ENCODE peak calls at places on chromosome 13, in seven cellular contexts. One of them, this sample, is unnamed. For H3K4me1, the result is how much of the 10 kb centered on the place peaks cover.

GRCh38 chr13:75761373-75761772 is 125.2 kb downstream of the LMO7 start:
- DNase-seq in ascending aorta: no peak
- DNase-seq in CD8-positive, alpha-beta T cell: no peak
- DNase-seq in NT2/D1: no peak
- DNase-seq in tibial artery: no peak
- DNase-seq in left lung: no peak
- DNase-seq in SJSA1: no peak
- DNase-seq in this sample: no peak

GRCh38 chr13:113083402-113084061 is 22.1 kb upstream of the F7 start:
- DNase-seq in CD8-positive, alpha-beta T cell: no peak
- DNase-seq in left lung: peak
- DNase-seq in SJSA1: no peak
- DNase-seq in tibial artery: no peak
- DNase-seq in NT2/D1: no peak
- DNase-seq in ascending aorta: no peak
- DNase-seq in this sample: no peak

GRCh38 chr13:108267338-108267737 is 2.2 kb upstream of the TNFSF13B start:
- DNase-seq in CD8-positive, alpha-beta T cell: no peak
- DNase-seq in NT2/D1: no peak
- DNase-seq in ascending aorta: no peak
- DNase-seq in tibial artery: no peak
- DNase-seq in SJSA1: no peak
- DNase-seq in left lung: no peak
- DNase-seq in this sample: no peak

GRCh38 chr13:106796280-106797047 is 228.5 kb upstream of the ARGLU1 start:
- DNase-seq in SJSA1: no peak
- DNase-seq in tibial artery: no peak
- DNase-seq in NT2/D1: peak
- DNase-seq in left lung: no peak
- DNase-seq in CD8-positive, alpha-beta T cell: no peak
- DNase-seq in ascending aorta: no peak
- DNase-seq in this sample: no peak

GRCh38 chr13:36074659-36075058 is 56.5 kb downstream of the DCLK1 start:
- DNase-seq in NT2/D1: no peak
- DNase-seq in SJSA1: no peak
- DNase-seq in CD8-positive, alpha-beta T cell: no peak
- DNase-seq in tibial artery: no peak
- DNase-seq in ascending aorta: no peak
- DNase-seq in left lung: no peak
- DNase-seq in this sample: no peak

GRCh38 chr13:105048685-105049084 is 1486.8 kb downstream of the EFNB2 start:
- DNase-seq in NT2/D1: no peak
- DNase-seq in SJSA1: no peak
- DNase-seq in left lung: no peak
- DNase-seq in tibial artery: no peak
- DNase-seq in CD8-positive, alpha-beta T cell: no peak
- DNase-seq in ascending aorta: no peak
- DNase-seq in this sample: no peak

GRCh38 chr13:59701261-59701660 is 462.5 kb downstream of the DIAPH3 start:
- DNase-seq in SJSA1: no peak
- DNase-seq in NT2/D1: no peak
- DNase-seq in ascending aorta: no peak
- DNase-seq in left lung: no peak
- DNase-seq in tibial artery: no peak
- DNase-seq in CD8-positive, alpha-beta T cell: no peak
- DNase-seq in this sample: peak

GRCh38 chr13:43374621-43375020 is 351.2 kb downstream of the DNAJC15 start:
- DNase-seq in NT2/D1: no peak
- DNase-seq in ascending aorta: no peak
- DNase-seq in tibial artery: no peak
- DNase-seq in SJSA1: peak
- DNase-seq in left lung: no peak
- DNase-seq in CD8-positive, alpha-beta T cell: no peak
- DNase-seq in this sample: no peak

GRCh38 chr13:34174671-34175145 is 356.8 kb downstream of the RFC3 start:
- DNase-seq in ascending aorta: no peak
- DNase-seq in CD8-positive, alpha-beta T cell: no peak
- DNase-seq in NT2/D1: no peak
- DNase-seq in SJSA1: no peak
- DNase-seq in left lung: no peak
- DNase-seq in tibial artery: no peak
- DNase-seq in this sample: no peak

DNA sequence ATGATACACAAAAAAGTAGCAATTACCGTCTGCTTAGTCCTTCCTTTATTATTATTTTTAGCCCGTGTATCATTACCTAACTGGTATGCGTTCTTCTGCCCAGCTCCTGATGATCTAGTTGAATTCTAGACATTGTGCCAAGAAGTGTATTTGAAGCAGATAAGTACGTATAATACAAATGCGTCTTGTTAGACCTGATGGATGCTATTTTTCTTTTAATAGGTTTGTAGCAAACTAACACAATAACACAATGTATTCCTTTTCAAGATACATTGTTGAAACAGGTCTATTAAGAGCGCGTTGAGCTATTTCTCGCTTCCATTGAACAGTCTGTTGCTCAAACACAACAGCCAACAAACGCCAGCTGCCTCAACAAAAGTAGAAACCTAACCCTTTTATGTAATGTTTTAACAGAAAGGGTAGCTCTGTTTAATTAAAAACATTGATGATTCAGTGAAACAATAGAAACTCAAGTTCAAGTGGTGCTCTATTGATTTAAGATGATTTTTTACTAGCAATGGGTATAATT is 14.7 kb downstream of the ZIC2 start:
- DNase-seq in CD8-positive, alpha-beta T cell: no peak
- DNase-seq in ascending aorta: no peak
- DNase-seq in NT2/D1: no peak
- DNase-seq in tibial artery: no peak
- DNase-seq in left lung: no peak
- DNase-seq in SJSA1: no peak
- DNase-seq in this sample: no peak
- H3K4me1 ChIP-seq in CD8-positive, alpha-beta T cell: under half
- H3K4me1 ChIP-seq in ascending aorta: under half
- H3K4me1 ChIP-seq in NT2/D1: under half
- H3K4me1 ChIP-seq in tibial artery: under half
- H3K4me1 ChIP-seq in left lung: under half
- H3K4me1 ChIP-seq in SJSA1: under half
- H3K4me1 ChIP-seq in this sample: under half

GRCh38 chr13:110001622-110002275 is 215.4 kb upstream of the IRS2 start:
- DNase-seq in left lung: no peak
- DNase-seq in CD8-positive, alpha-beta T cell: no peak
- DNase-seq in SJSA1: peak
- DNase-seq in NT2/D1: no peak
- DNase-seq in ascending aorta: no peak
- DNase-seq in tibial artery: no peak
- DNase-seq in this sample: no peak

GRCh38 chr13:109998808-109999528 is 212.6 kb upstream of the IRS2 start:
- DNase-seq in tibial artery: no peak
- DNase-seq in left lung: no peak
- DNase-seq in CD8-positive, alpha-beta T cell: no peak
- DNase-seq in NT2/D1: no peak
- DNase-seq in SJSA1: peak
- DNase-seq in ascending aorta: no peak
- DNase-seq in this sample: peak

GRCh38 chr13:109998030-109998429 is 211.6 kb upstream of the IRS2 start:
- DNase-seq in NT2/D1: no peak
- DNase-seq in SJSA1: no peak
- DNase-seq in CD8-positive, alpha-beta T cell: no peak
- DNase-seq in tibial artery: no peak
- DNase-seq in ascending aorta: no peak
- DNase-seq in left lung: no peak
- DNase-seq in this sample: no peak

GRCh38 chr13:109999659-110000533 is 213.5 kb upstream of the IRS2 start:
- DNase-seq in ascending aorta: no peak
- DNase-seq in left lung: no peak
- DNase-seq in SJSA1: no peak
- DNase-seq in NT2/D1: no peak
- DNase-seq in CD8-positive, alpha-beta T cell: no peak
- DNase-seq in tibial artery: no peak
- DNase-seq in this sample: peak

GRCh38 chr13:110000534-110001345 is 214.4 kb upstream of the IRS2 start:
- DNase-seq in CD8-positive, alpha-beta T cell: no peak
- DNase-seq in tibial artery: no peak
- DNase-seq in ascending aorta: no peak
- DNase-seq in NT2/D1: no peak
- DNase-seq in SJSA1: no peak
- DNase-seq in left lung: no peak
- DNase-seq in this sample: no peak
- H3K4me1 ChIP-seq in CD8-positive, alpha-beta T cell: under half
- H3K4me1 ChIP-seq in tibial artery: under half
- H3K4me1 ChIP-seq in ascending aorta: under half
- H3K4me1 ChIP-seq in NT2/D1: under half
- H3K4me1 ChIP-seq in SJSA1: under half
- H3K4me1 ChIP-seq in left lung: under half
- H3K4me1 ChIP-seq in this sample: under half

GRCh38 chr13:27620377-27621115 is at the start of gene LNX2:
- DNase-seq in NT2/D1: peak
- DNase-seq in ascending aorta: peak
- DNase-seq in CD8-positive, alpha-beta T cell: peak
- DNase-seq in tibial artery: peak
- DNase-seq in SJSA1: peak
- DNase-seq in left lung: peak
- DNase-seq in this sample: peak

GRCh38 chr13:27617801-27618411 is 2.4 kb downstream of the LNX2 start:
- DNase-seq in NT2/D1: no peak
- DNase-seq in SJSA1: no peak
- DNase-seq in CD8-positive, alpha-beta T cell: no peak
- DNase-seq in left lung: no peak
- DNase-seq in ascending aorta: no peak
- DNase-seq in tibial artery: no peak
- DNase-seq in this sample: peak

GRCh38 chr13:27621116-27621365 is 651 bp upstream of the POLR1D start:
- DNase-seq in left lung: no peak
- DNase-seq in NT2/D1: no peak
- DNase-seq in ascending aorta: no peak
- DNase-seq in CD8-positive, alpha-beta T cell: no peak
- DNase-seq in tibial artery: no peak
- DNase-seq in SJSA1: peak
- DNase-seq in this sample: no peak

GRCh38 chr13:27619711-27620376 is 485 bp downstream of the LNX2 start:
- DNase-seq in CD8-positive, alpha-beta T cell: peak
- DNase-seq in left lung: peak
- DNase-seq in ascending aorta: no peak
- DNase-seq in NT2/D1: no peak
- DNase-seq in SJSA1: no peak
- DNase-seq in tibial artery: peak
- DNase-seq in this sample: no peak

GRCh38 chr13:27619093-27619705 is 1.1 kb downstream of the LNX2 start:
- DNase-seq in tibial artery: no peak
- DNase-seq in CD8-positive, alpha-beta T cell: no peak
- DNase-seq in SJSA1: peak
- DNase-seq in ascending aorta: no peak
- DNase-seq in left lung: no peak
- DNase-seq in NT2/D1: no peak
- DNase-seq in this sample: no peak
- H3K4me1 ChIP-seq in tibial artery: under half
- H3K4me1 ChIP-seq in CD8-positive, alpha-beta T cell: under half
- H3K4me1 ChIP-seq in SJSA1: under half
- H3K4me1 ChIP-seq in ascending aorta: under half
- H3K4me1 ChIP-seq in left lung: under half
- H3K4me1 ChIP-seq in NT2/D1: under half
- H3K4me1 ChIP-seq in this sample: under half

GRCh38 chr13:41467546-41467945 is 10.2 kb downstream of the RGCC start:
- DNase-seq in SJSA1: no peak
- DNase-seq in CD8-positive, alpha-beta T cell: no peak
- DNase-seq in tibial artery: no peak
- DNase-seq in ascending aorta: no peak
- DNase-seq in NT2/D1: no peak
- DNase-seq in left lung: no peak
- DNase-seq in this sample: no peak
- H3K4me1 ChIP-seq in SJSA1: under half
- H3K4me1 ChIP-seq in CD8-positive, alpha-beta T cell: half or more
- H3K4me1 ChIP-seq in tibial artery: under half
- H3K4me1 ChIP-seq in ascending aorta: under half
- H3K4me1 ChIP-seq in NT2/D1: under half
- H3K4me1 ChIP-seq in left lung: under half
- H3K4me1 ChIP-seq in this sample: under half

GRCh38 chr13:48403929-48404328 is 9.0 kb downstream of the LPAR6 start:
- DNase-seq in left lung: no peak
- DNase-seq in CD8-positive, alpha-beta T cell: no peak
- DNase-seq in tibial artery: no peak
- DNase-seq in SJSA1: no peak
- DNase-seq in ascending aorta: no peak
- DNase-seq in NT2/D1: no peak
- DNase-seq in this sample: no peak

GRCh38 chr13:48401480-48401879 is 11.4 kb downstream of the LPAR6 start:
- DNase-seq in NT2/D1: no peak
- DNase-seq in ascending aorta: no peak
- DNase-seq in CD8-positive, alpha-beta T cell: no peak
- DNase-seq in tibial artery: no peak
- DNase-seq in left lung: no peak
- DNase-seq in SJSA1: no peak
- DNase-seq in this sample: no peak

GRCh38 chr13:48404952-48405351 is 8.0 kb downstream of the LPAR6 start:
- DNase-seq in left lung: no peak
- DNase-seq in NT2/D1: no peak
- DNase-seq in tibial artery: no peak
- DNase-seq in SJSA1: no peak
- DNase-seq in ascending aorta: no peak
- DNase-seq in CD8-positive, alpha-beta T cell: no peak
- DNase-seq in this sample: no peak

GRCh38 chr13:48402325-48402962 is 10.5 kb downstream of the LPAR6 start:
- DNase-seq in CD8-positive, alpha-beta T cell: no peak
- DNase-seq in tibial artery: no peak
- DNase-seq in left lung: no peak
- DNase-seq in SJSA1: no peak
- DNase-seq in ascending aorta: no peak
- DNase-seq in NT2/D1: no peak
- DNase-seq in this sample: no peak

DNA sequence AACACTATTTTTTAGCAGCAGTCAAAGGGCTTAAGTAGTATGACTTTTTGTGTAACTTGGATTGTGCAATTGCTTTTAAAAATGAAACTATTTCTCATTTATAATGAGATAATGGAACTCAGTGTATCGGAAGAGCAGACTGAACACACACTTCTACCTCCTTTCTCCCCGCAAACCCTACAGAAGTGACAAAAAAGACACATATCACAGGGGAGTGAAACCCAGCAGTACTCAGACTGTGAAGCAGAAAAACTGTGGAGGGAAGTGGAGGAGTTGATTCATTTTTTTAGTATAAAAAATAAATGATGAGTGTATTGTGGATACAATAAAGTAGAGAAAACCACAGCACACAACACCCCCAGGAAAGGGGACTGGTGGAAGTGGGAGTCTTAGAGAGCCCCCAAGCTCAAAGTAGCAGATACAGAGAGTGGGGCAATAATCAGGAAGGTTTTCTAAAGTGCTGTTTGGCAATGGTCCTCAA is 9.7 kb downstream of the LPAR6 start:
- DNase-seq in left lung: no peak
- DNase-seq in CD8-positive, alpha-beta T cell: no peak
- DNase-seq in NT2/D1: no peak
- DNase-seq in ascending aorta: no peak
- DNase-seq in tibial artery: no peak
- DNase-seq in SJSA1: no peak
- DNase-seq in this sample: no peak
- H3K4me1 ChIP-seq in left lung: under half
- H3K4me1 ChIP-seq in CD8-positive, alpha-beta T cell: under half
- H3K4me1 ChIP-seq in NT2/D1: under half
- H3K4me1 ChIP-seq in ascending aorta: under half
- H3K4me1 ChIP-seq in tibial artery: under half
- H3K4me1 ChIP-seq in SJSA1: under half
- H3K4me1 ChIP-seq in this sample: under half